ENCODE peak calls at places on chromosome 13, in ten cellular contexts. Z is NCI-H2081; G is HEK293T; M is fibroblast of the aortic adventitia; H is T-helper 17 cell; O is Peyer's patch; V is left ventricle myocardium inferior; S is GM04504; Q is cardiac muscle cell; W is activated naive CD4-positive, alpha-beta T cell. F is an unnamed sample.

GRCh38 chr13:110422913-110423688 is 116.0 kb downstream of the COL4A2 start:
- DNase-seq in O (no peak), V (no peak), M (peak; percentile 36), Z (no peak), W (no peak), H (no peak), Q (no peak), G (no peak), S (no peak), F (no peak)

GRCh38 chr13:67518785-67519184 is 288.6 kb upstream of the PCDH9 start:
- DNase-seq in Q (no peak), H (no peak), Z (no peak), V (no peak), O (no peak), W (no peak), M (no peak), S (no peak), G (no peak), F (no peak)

GRCh38 chr13:102555914-102556553 is 40.8 kb upstream of the TPP2 start:
- DNase-seq in V (no peak), Z (peak; percentile 9), S (peak; percentile 10), W (no peak), M (peak; percentile 34), H (no peak), G (peak; percentile 11), Q (peak; percentile 9), O (no peak), F (peak; percentile 38)

GRCh38 chr13:85798999-85799646 is at the start of gene SLITRK6:
- DNase-seq in G (peak; percentile 61), W (no peak), M (peak; percentile 8), S (peak; percentile 8), O (no peak), Z (peak; percentile 77), Q (peak; percentile 44), V (no peak), H (no peak), F (peak; percentile 33)

GRCh38 chr13:36131931-36132297 is 732 bp upstream of the DCLK1 start:
- DNase-seq in V (peak; percentile 72), W (no peak), G (no peak), S (no peak), M (peak; percentile 91), H (no peak), Q (no peak), O (no peak), Z (no peak), F (no peak)

GRCh38 chr13:112994781-112995355 is 25.9 kb downstream of the MCF2L start:
- DNase-seq in H (no peak), O (no peak), Q (no peak), M (no peak), W (no peak), Z (no peak), V (no peak), S (no peak), G (no peak), F (no peak)

GRCh38 chr13:58619396-58620113 is 988.0 kb downstream of the PCDH17 start:
- DNase-seq in V (no peak), Z (no peak), Q (no peak), W (no peak), H (no peak), S (no peak), G (no peak), O (no peak), M (no peak), F (no peak)

GRCh38 chr13:36212789-36213188 is 1.6 kb downstream of the SOHLH2 start:
- DNase-seq in H (no peak), Q (no peak), W (no peak), Z (peak; percentile 34), G (peak; percentile 13), V (no peak), O (no peak), S (no peak), M (no peak), F (no peak)

GRCh38 chr13:113291997-113292862 is 4.8 kb upstream of the LAMP1 start:
- DNase-seq in Z (no peak), H (no peak), G (peak; percentile 15), Q (peak; percentile 36), M (peak; percentile 7), O (no peak), V (peak; percentile 28), S (no peak), W (no peak), F (no peak)

GRCh38 chr13:93227280-93227905 is 786 bp downstream of the GPC6 start:
- DNase-seq in V (no peak), M (peak; percentile 60), O (no peak), S (peak; percentile 32), Z (peak; percentile 69), H (no peak), W (no peak), G (peak; percentile 59), Q (peak; percentile 70), F (peak; percentile 39)

GRCh38 chr13:38872693-38873092 is 117.9 kb downstream of the STOML3 start:
- DNase-seq in Q (peak; percentile 74), G (peak; percentile 48), W (no peak), H (no peak), M (peak; percentile 22), S (peak; percentile 5), Z (peak; percentile 55), O (peak; percentile 47), V (no peak), F (no peak)

GRCh38 chr13:97432232-97432916 is 1.6 kb upstream of the RAP2A start:
- DNase-seq in S (no peak), V (no peak), G (no peak), H (no peak), Z (no peak), M (no peak), O (no peak), Q (peak; percentile 3), W (no peak), F (no peak)

GRCh38 chr13:36421447-36421846 is 10.8 kb upstream of the CCNA1 start:
- DNase-seq in M (peak; percentile 43), O (no peak), H (no peak), W (no peak), S (no peak), Q (no peak), G (no peak), V (no peak), Z (no peak), F (no peak)

GRCh38 chr13:113970810-113971470 is 2.9 kb downstream of the C13orf46 start:
- DNase-seq in G (no peak), V (peak; percentile 68), M (peak; percentile 67), W (no peak), H (no peak), Q (no peak), O (peak; percentile 40), Z (no peak), S (no peak), F (no peak)

GRCh38 chr13:75740008-75740407 is 103.9 kb downstream of the LMO7 start:
- DNase-seq in G (no peak), H (no peak), Z (no peak), V (no peak), W (no peak), Q (no peak), O (no peak), S (no peak), M (no peak), F (no peak)

GRCh38 chr13:89627991-89628390 is 1719.5 kb upstream of the MIR17HG start:
- DNase-seq in W (no peak), O (no peak), H (no peak), S (no peak), Q (no peak), V (no peak), M (no peak), G (no peak), Z (no peak), F (no peak)

GRCh38 chr13:28451482-28452217 is 43.3 kb downstream of the FLT1 start:
- DNase-seq in W (no peak), Q (no peak), O (no peak), H (no peak), Z (no peak), M (peak; percentile 63), G (peak; percentile 31), V (no peak), S (no peak), F (no peak)

GRCh38 chr13:39144941-39145533 is 106.8 kb downstream of the NHLRC3 start:
- DNase-seq in O (peak; percentile 76), Q (peak; percentile 56), V (peak; percentile 40), M (peak; percentile 84), G (peak; percentile 68), Z (peak; percentile 5), H (no peak), S (peak; percentile 24), W (no peak), F (no peak)

GRCh38 chr13:80527400-80527799 is 186.5 kb upstream of the SPRY2 start:
- DNase-seq in G (no peak), Z (no peak), S (no peak), V (no peak), W (no peak), H (no peak), Q (no peak), M (no peak), O (no peak), F (no peak)

GRCh38 chr13:102395174-102395573 is 6.7 kb downstream of the FGF14 start:
- DNase-seq in Z (no peak), O (no peak), W (no peak), V (no peak), M (no peak), G (no peak), H (no peak), Q (no peak), S (no peak), F (no peak)

GRCh38 chr13:47033216-47033615 is 136.4 kb upstream of the HTR2A start:
- DNase-seq in O (no peak), H (no peak), S (no peak), V (no peak), Z (no peak), M (peak; percentile 67), W (no peak), G (no peak), Q (no peak), F (no peak)

GRCh38 chr13:19862511-19863313 is 737 bp downstream of the ZMYM5 start:
- DNase-seq in H (peak; percentile 33), M (peak; percentile 30), Q (peak; percentile 38), G (peak; percentile 8), V (peak; percentile 28), S (no peak), O (peak; percentile 59), W (peak; percentile 16), Z (peak; percentile 6), F (no peak)

GRCh38 chr13:62375653-62376052 is 960.0 kb upstream of the PCDH20 start:
- DNase-seq in Q (no peak), M (no peak), G (no peak), Z (no peak), S (no peak), O (no peak), H (no peak), W (no peak), V (no peak), F (no peak)

GRCh38 chr13:99193152-99193551 is 7.5 kb upstream of the UBAC2 start:
- DNase-seq in V (no peak), G (no peak), S (no peak), Q (no peak), M (no peak), O (no peak), H (no peak), Z (no peak), W (no peak), F (no peak)

GRCh38 chr13:36158606-36159005 is 27.4 kb upstream of the DCLK1 start:
- DNase-seq in H (no peak), V (no peak), M (no peak), Q (no peak), O (no peak), W (no peak), G (no peak), Z (no peak), S (no peak), F (no peak)

GRCh38 chr13:48731957-48732569 is 78.3 kb downstream of the CYSLTR2 start:
- DNase-seq in W (peak; percentile 18), G (peak; percentile 75), M (no peak), S (no peak), Z (peak; percentile 28), H (peak; percentile 47), V (peak; percentile 39), Q (peak; percentile 42), O (peak; percentile 62), F (no peak)

GRCh38 chr13:100470841-100471505 is 117.6 kb downstream of the GGACT start:
- DNase-seq in G (no peak), H (no peak), O (no peak), W (no peak), M (no peak), V (no peak), Q (no peak), Z (no peak), S (no peak), F (no peak)

GRCh38 chr13:26133851-26134250 is 82.0 kb upstream of the SHISA2 start:
- DNase-seq in H (no peak), S (no peak), M (no peak), G (no peak), Z (no peak), O (no peak), W (no peak), Q (no peak), V (no peak), F (no peak)